ENCODE peak calls at places on chromosomes 6 and 20, in four cellular contexts. N, R, X and K are unnamed samples.

GRCh38 chr20:59676126-59676876 is 72.0 kb downstream of the PHACTR3 start:
- DNase-seq in N (no peak), X (no peak), R (no peak), K (no peak)

GRCh38 chr6:142851601-142852000 is 93.4 kb downstream of the HIVEP2 start:
- DNase-seq in X (no peak), R (no peak), N (no peak), K (no peak)

GRCh38 chr20:54633903-54634302 is 158.5 kb downstream of the DOK5 start:
- DNase-seq in N (no peak), R (no peak), X (no peak), K (no peak)

GRCh38 chr6:137165375-137166246 is 7.8 kb downstream of the IL22RA2 start:
- DNase-seq in N (no peak), X (peak), R (no peak), K (no peak)

GRCh38 chr6:36605560-36606391 is 11.6 kb downstream of the SRSF3 start:
- DNase-seq in R (no peak), X (no peak), N (no peak), K (no peak)

GRCh38 chr6:97174471-97174870 is 108.5 kb downstream of the MMS22L start:
- DNase-seq in N (no peak), X (no peak), R (no peak), K (no peak)

GRCh38 chr6:85041376-85041775 is 277.0 kb upstream of the TBX18 start:
- DNase-seq in R (no peak), X (no peak), N (no peak), K (no peak)

GRCh38 chr6:21902766-21903165 is 309.2 kb downstream of the SOX4 start:
- DNase-seq in R (no peak), X (no peak), N (no peak), K (no peak)

GRCh38 chr20:48852609-48853008 is 24.8 kb upstream of the PREX1 start:
- DNase-seq in N (no peak), X (no peak), R (no peak), K (no peak)

GRCh38 chr6:170048615-170049256 is 242.1 kb downstream of the DLL1 start:
- DNase-seq in R (no peak), N (peak), X (no peak), K (no peak)

GRCh38 chr6:114874384-114874783 is 531.6 kb upstream of the HS3ST5 start:
- DNase-seq in X (no peak), R (no peak), N (no peak), K (no peak)